ENCODE peak calls at places on chromosomes 4 and X, in four cellular contexts. One of them, this sample, is unnamed.

GRCh38 chrX:110557864-110558263 is 199.2 kb downstream of the RTL9 start:
- DNase-seq in choroid plexus epithelial cell: no peak
- DNase-seq in cardiac muscle cell: no peak
- DNase-seq in aorta: no peak
- DNase-seq in this sample: peak

GRCh38 chrX:143634373-143634685 is 1.6 kb downstream of the SLITRK4 start:
- DNase-seq in choroid plexus epithelial cell: no peak
- DNase-seq in cardiac muscle cell: no peak
- DNase-seq in aorta: no peak
- DNase-seq in this sample: no peak

GRCh38 chrX:150763810-150764209 is 70.6 kb downstream of the MTMR1 start:
- DNase-seq in choroid plexus epithelial cell: peak
- DNase-seq in cardiac muscle cell: no peak
- DNase-seq in aorta: no peak
- DNase-seq in this sample: no peak

GRCh38 chr4:140567722-140568121 is 1.0 kb downstream of the UCP1 start:
- DNase-seq in choroid plexus epithelial cell: peak
- DNase-seq in cardiac muscle cell: peak
- DNase-seq in aorta: no peak
- DNase-seq in this sample: no peak

GRCh38 chr4:114021445-114021844 is 42.0 kb upstream of the ARSJ start:
- DNase-seq in choroid plexus epithelial cell: no peak
- DNase-seq in cardiac muscle cell: no peak
- DNase-seq in aorta: no peak
- DNase-seq in this sample: no peak

GRCh38 chr4:80201326-80202151 is 4.2 kb downstream of the PRDM8 start:
- DNase-seq in choroid plexus epithelial cell: peak
- DNase-seq in cardiac muscle cell: peak
- DNase-seq in aorta: peak
- DNase-seq in this sample: no peak

GRCh38 chr4:62676962-62677361 is 1476.8 kb downstream of the ADGRL3 start:
- DNase-seq in choroid plexus epithelial cell: no peak
- DNase-seq in cardiac muscle cell: no peak
- DNase-seq in aorta: no peak
- DNase-seq in this sample: no peak

GRCh38 chr4:122976111-122976510 is 53.7 kb upstream of the NUDT6 start:
- DNase-seq in choroid plexus epithelial cell: no peak
- DNase-seq in cardiac muscle cell: no peak
- DNase-seq in aorta: no peak
- DNase-seq in this sample: no peak

GRCh38 chrX:9566150-9566621 is 101.3 kb downstream of the TBL1X start:
- DNase-seq in choroid plexus epithelial cell: peak
- DNase-seq in cardiac muscle cell: no peak
- DNase-seq in aorta: peak
- DNase-seq in this sample: no peak

GRCh38 chr4:143399113-143399949 is 62.7 kb downstream of the GAB1 start:
- DNase-seq in choroid plexus epithelial cell: peak
- DNase-seq in cardiac muscle cell: peak
- DNase-seq in aorta: no peak
- DNase-seq in this sample: no peak

GRCh38 chr4:133000012-133000411 is 149.1 kb upstream of the PCDH10 start:
- DNase-seq in choroid plexus epithelial cell: peak
- DNase-seq in cardiac muscle cell: no peak
- DNase-seq in aorta: no peak
- DNase-seq in this sample: no peak

GRCh38 chr4:184544711-184545409 is 70.5 kb upstream of the IRF2 start:
- DNase-seq in choroid plexus epithelial cell: no peak
- DNase-seq in cardiac muscle cell: no peak
- DNase-seq in aorta: no peak
- DNase-seq in this sample: no peak

GRCh38 chr4:55947254-55947882 is 1.4 kb upstream of the CEP135 start:
- DNase-seq in choroid plexus epithelial cell: peak
- DNase-seq in cardiac muscle cell: no peak
- DNase-seq in aorta: no peak
- DNase-seq in this sample: no peak

GRCh38 chrX:136961594-136962135 is 72.1 kb downstream of the GPR101 start:
- DNase-seq in choroid plexus epithelial cell: peak
- DNase-seq in cardiac muscle cell: no peak
- DNase-seq in aorta: no peak
- DNase-seq in this sample: no peak

GRCh38 chr4:71586087-71586763 is 197.7 kb downstream of the GC start:
- DNase-seq in choroid plexus epithelial cell: no peak
- DNase-seq in cardiac muscle cell: no peak
- DNase-seq in aorta: no peak
- DNase-seq in this sample: no peak

GRCh38 chr4:10015140-10015753 is 6.0 kb downstream of the SLC2A9 start:
- DNase-seq in choroid plexus epithelial cell: peak
- DNase-seq in cardiac muscle cell: peak
- DNase-seq in aorta: no peak
- DNase-seq in this sample: no peak

DNA sequence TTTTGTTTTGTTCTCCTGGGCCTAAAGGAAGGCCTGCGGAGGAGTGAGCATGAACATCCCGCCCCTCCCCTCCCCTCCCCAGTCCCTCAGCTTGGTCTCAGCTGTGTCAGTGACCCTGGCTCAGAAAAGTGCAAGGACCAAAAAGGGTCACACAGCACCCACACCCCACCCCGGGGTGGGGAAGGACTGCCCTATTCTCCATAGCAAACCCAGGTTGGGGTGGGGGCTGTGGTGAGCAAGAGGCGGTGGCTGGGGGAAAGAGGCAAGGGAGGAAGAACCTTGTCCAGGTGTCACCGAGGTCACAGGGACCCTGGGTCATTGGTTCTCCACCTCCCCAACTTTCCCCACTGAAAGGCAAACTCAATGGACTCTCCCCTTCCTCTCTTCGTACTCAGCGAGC is 7.6 kb upstream of the MSX1 start:
- DNase-seq in choroid plexus epithelial cell: no peak
- DNase-seq in cardiac muscle cell: no peak
- DNase-seq in aorta: no peak
- DNase-seq in this sample: no peak
- H3K4me3 ChIP-seq in choroid plexus epithelial cell: no peak
- H3K4me3 ChIP-seq in cardiac muscle cell: no peak
- H3K4me3 ChIP-seq in aorta: no peak
- H3K4me3 ChIP-seq in this sample: no peak

DNA sequence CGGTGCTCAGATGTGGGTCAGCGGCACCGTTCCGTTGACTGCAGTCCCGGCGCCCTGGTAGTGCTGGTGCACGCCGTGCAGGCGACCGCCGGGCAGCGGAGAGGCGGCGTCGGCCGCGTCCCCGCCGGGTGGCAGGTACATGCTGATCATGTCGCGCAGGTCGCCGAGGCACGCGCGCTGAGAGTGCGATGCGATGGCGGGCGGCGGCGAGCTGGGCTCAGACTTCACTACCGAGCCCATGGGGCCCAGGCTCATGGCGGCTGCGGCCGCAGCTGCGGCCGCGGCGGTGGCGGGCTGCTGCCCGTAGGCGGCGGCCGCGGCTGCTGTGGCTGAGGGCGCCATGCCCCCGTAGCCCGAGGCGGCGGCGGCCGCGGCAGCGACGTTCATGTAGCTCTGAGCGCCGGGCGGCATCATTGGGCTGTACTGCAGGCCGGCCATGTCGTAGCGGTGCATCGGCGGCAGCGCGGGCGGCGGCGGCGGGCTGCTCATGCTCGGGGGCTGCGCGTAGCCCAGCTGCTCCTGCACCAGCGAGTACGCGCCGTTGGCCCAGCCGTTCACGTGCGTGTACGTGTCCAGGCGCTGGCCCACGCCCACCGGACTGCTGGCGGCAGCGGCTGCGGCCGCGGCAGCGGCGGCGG is 1.0 kb downstream of the SOX3 start:
- DNase-seq in choroid plexus epithelial cell: no peak
- DNase-seq in cardiac muscle cell: peak
- DNase-seq in aorta: no peak
- DNase-seq in this sample: peak
- H3K4me3 ChIP-seq in choroid plexus epithelial cell: no peak
- H3K4me3 ChIP-seq in cardiac muscle cell: peak
- H3K4me3 ChIP-seq in aorta: no peak
- H3K4me3 ChIP-seq in this sample: peak

GRCh38 chrX:46577116-46578005 is 3.8 kb downstream of the CHST7 start:
- DNase-seq in choroid plexus epithelial cell: no peak
- DNase-seq in cardiac muscle cell: no peak
- DNase-seq in aorta: no peak
- DNase-seq in this sample: no peak
- H3K4me3 ChIP-seq in choroid plexus epithelial cell: peak
- H3K4me3 ChIP-seq in cardiac muscle cell: no peak
- H3K4me3 ChIP-seq in aorta: no peak
- H3K4me3 ChIP-seq in this sample: no peak

GRCh38 chr4:30721353-30722091 is 1.4 kb downstream of the PCDH7 start:
- DNase-seq in choroid plexus epithelial cell: peak
- DNase-seq in cardiac muscle cell: peak
- DNase-seq in aorta: peak
- DNase-seq in this sample: peak

GRCh38 chr4:30720021-30720655 is at the start of gene PCDH7:
- DNase-seq in choroid plexus epithelial cell: peak
- DNase-seq in cardiac muscle cell: peak
- DNase-seq in aorta: no peak
- DNase-seq in this sample: peak

GRCh38 chr4:30722092-30722915 is 2.1 kb downstream of the PCDH7 start:
- DNase-seq in choroid plexus epithelial cell: no peak
- DNase-seq in cardiac muscle cell: no peak
- DNase-seq in aorta: peak
- DNase-seq in this sample: no peak

GRCh38 chr4:30719363-30720020 is 677 bp upstream of the PCDH7 start:
- DNase-seq in choroid plexus epithelial cell: peak
- DNase-seq in cardiac muscle cell: peak
- DNase-seq in aorta: peak
- DNase-seq in this sample: no peak

DNA sequence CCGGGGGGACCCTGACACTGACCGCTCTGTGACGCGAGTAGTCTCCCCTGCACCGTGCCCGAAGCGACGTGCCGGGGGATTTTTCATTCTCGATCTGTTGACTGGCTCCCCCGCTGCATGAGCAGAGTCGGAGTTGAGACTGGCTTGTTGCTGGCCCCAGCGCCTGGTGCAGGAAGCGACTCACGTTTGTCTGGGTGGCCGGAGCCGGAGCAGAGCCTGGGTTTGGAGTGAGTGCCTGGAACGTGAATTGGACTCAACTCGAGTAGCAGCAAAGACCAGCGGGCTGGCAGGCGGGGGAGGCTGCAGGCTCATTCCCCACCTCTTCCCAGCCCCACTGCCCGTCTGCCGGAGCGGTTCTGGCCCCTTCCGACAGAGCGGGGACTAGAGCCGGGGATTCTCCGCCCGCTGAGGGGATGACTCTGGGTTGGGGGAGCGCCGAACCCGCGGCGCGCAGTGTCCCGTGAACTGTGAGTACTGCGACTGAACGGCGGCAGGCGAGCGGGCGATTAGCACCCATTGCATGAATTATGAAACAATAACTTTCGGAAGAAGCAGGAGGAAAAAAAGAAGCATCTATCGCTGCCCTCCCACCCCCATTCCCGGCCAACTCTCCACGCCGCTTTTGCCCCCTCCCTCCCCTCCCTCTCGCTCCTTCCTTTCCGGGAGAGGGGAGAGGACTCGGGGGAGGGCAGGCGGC is 635 bp downstream of the PCDH7 start:
- DNase-seq in choroid plexus epithelial cell: peak
- DNase-seq in cardiac muscle cell: peak
- DNase-seq in aorta: peak
- DNase-seq in this sample: peak
- H3K4me3 ChIP-seq in choroid plexus epithelial cell: peak
- H3K4me3 ChIP-seq in cardiac muscle cell: peak
- H3K4me3 ChIP-seq in aorta: peak
- H3K4me3 ChIP-seq in this sample: peak

DNA sequence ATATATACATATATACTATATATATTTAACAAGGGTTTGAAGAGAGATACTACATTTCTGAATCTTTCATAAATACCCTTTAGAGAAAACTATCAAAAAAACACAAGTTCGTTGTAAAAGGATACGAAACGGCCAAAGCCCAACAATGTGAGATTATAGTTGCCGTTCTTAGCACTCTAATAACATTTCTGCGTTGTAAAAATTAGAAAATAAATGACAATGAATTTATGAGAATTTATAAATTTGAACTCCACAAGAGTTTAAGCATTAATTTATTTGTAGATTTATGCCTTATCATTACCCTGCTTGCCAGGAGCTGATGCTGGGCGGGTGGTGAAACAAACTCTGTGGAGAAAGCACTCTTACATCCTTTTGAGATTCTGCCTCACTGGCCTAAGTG is 1.1 kb downstream of the WDR17 start:
- DNase-seq in choroid plexus epithelial cell: no peak
- DNase-seq in cardiac muscle cell: no peak
- DNase-seq in aorta: no peak
- DNase-seq in this sample: no peak
- H3K4me3 ChIP-seq in choroid plexus epithelial cell: no peak
- H3K4me3 ChIP-seq in cardiac muscle cell: no peak
- H3K4me3 ChIP-seq in aorta: no peak
- H3K4me3 ChIP-seq in this sample: peak

DNA sequence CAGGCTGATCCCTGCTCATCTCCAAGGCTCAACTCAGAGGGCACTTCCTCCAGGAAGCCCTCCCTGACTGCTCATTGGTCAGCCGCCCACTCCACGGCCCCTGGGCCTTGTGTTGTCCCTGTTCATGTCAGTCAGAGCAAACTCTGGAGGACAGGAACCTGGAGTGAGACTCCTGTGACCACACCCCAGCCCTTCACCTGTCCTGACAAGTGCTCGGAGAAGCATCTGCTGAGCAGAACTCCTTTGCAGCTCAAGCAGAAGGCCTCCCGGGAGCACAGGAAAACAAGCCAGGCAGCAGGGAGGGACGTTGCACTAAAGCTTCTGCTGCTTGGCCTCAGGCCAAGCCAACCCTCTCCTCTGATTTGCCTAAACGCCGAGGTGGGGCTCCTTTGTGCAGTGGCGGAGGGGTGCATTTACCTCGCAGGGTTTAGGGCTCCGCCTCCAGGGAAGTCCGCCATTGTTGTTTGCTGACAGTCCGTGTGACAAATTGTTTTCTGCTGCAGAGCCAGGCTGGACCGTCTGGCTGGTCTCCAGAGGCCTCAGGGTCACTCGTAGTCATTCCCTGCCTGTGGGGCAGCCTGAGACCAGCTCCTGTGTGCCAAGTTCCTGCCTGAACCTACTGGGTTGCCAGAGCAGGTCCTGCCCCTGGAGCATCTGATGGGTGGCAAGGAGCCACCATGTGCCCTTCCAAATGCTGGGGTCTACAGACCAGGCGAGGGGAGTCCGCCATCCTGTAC is 61.8 kb downstream of the C4orf50 start:
- DNase-seq in choroid plexus epithelial cell: no peak
- DNase-seq in cardiac muscle cell: no peak
- DNase-seq in aorta: no peak
- DNase-seq in this sample: peak
- H3K4me3 ChIP-seq in choroid plexus epithelial cell: no peak
- H3K4me3 ChIP-seq in cardiac muscle cell: no peak
- H3K4me3 ChIP-seq in aorta: no peak
- H3K4me3 ChIP-seq in this sample: no peak